ENCODE peak calls at places on chromosomes 11 and 22, in five cellular contexts. One of them, this sample, is unnamed.

GRCh38 chr11:35588627-35589026 is 29.6 kb upstream of the FJX1 start:
- DNase-seq in kidney: no peak
- DNase-seq in GM23338: no peak
- DNase-seq in adrenal gland: no peak
- DNase-seq in CD8-positive, alpha-beta T cell: no peak
- DNase-seq in this sample: no peak

GRCh38 chr11:21048626-21049025 is 379.2 kb downstream of the NELL1 start:
- DNase-seq in GM23338: no peak
- DNase-seq in kidney: no peak
- DNase-seq in CD8-positive, alpha-beta T cell: no peak
- DNase-seq in adrenal gland: no peak
- DNase-seq in this sample: no peak

GRCh38 chr11:73001615-73002014 is 140.5 kb downstream of the FCHSD2 start:
- DNase-seq in CD8-positive, alpha-beta T cell: no peak
- DNase-seq in adrenal gland: no peak
- DNase-seq in GM23338: no peak
- DNase-seq in kidney: no peak
- DNase-seq in this sample: peak; percentile 12

GRCh38 chr22:30295576-30295975 is 6.3 kb upstream of the CASTOR1 start:
- DNase-seq in GM23338: no peak
- DNase-seq in kidney: no peak
- DNase-seq in CD8-positive, alpha-beta T cell: no peak
- DNase-seq in adrenal gland: no peak
- DNase-seq in this sample: no peak

GRCh38 chr11:2651054-2651617 is 48.7 kb downstream of the KCNQ1OT1 start:
- DNase-seq in CD8-positive, alpha-beta T cell: no peak
- DNase-seq in GM23338: no peak
- DNase-seq in kidney: no peak
- DNase-seq in adrenal gland: no peak
- DNase-seq in this sample: no peak

GRCh38 chr11:27444801-27445215 is 27.8 kb downstream of the LGR4 start:
- DNase-seq in kidney: no peak
- DNase-seq in adrenal gland: no peak
- DNase-seq in CD8-positive, alpha-beta T cell: no peak
- DNase-seq in GM23338: peak; percentile 97
- DNase-seq in this sample: no peak

GRCh38 chr11:74070713-74071506 is 62.0 kb upstream of the UCP3 start:
- DNase-seq in adrenal gland: peak; percentile 29
- DNase-seq in kidney: no peak
- DNase-seq in CD8-positive, alpha-beta T cell: no peak
- DNase-seq in GM23338: no peak
- DNase-seq in this sample: no peak

GRCh38 chr11:113907155-113907554 is 2.6 kb downstream of the HTR3B start:
- DNase-seq in GM23338: no peak
- DNase-seq in kidney: no peak
- DNase-seq in CD8-positive, alpha-beta T cell: no peak
- DNase-seq in adrenal gland: no peak
- DNase-seq in this sample: no peak

GRCh38 chr11:4074266-4074665 is 20.3 kb upstream of the RRM1 start:
- DNase-seq in adrenal gland: no peak
- DNase-seq in GM23338: no peak
- DNase-seq in CD8-positive, alpha-beta T cell: no peak
- DNase-seq in kidney: no peak
- DNase-seq in this sample: no peak

GRCh38 chr11:118622376-118623290 is 15.2 kb downstream of the PHLDB1 start:
- DNase-seq in GM23338: no peak
- DNase-seq in adrenal gland: peak; percentile 89
- DNase-seq in CD8-positive, alpha-beta T cell: no peak
- DNase-seq in kidney: peak; percentile 80
- DNase-seq in this sample: peak; percentile 36

GRCh38 chr11:2142300-2142759 is 3.1 kb upstream of the IGF2 start:
- DNase-seq in GM23338: no peak
- DNase-seq in kidney: no peak
- DNase-seq in CD8-positive, alpha-beta T cell: no peak
- DNase-seq in adrenal gland: no peak
- DNase-seq in this sample: no peak

GRCh38 chr22:38106814-38107578 is 3.5 kb downstream of the BAIAP2L2 start:
- DNase-seq in kidney: peak; percentile 55
- DNase-seq in CD8-positive, alpha-beta T cell: no peak
- DNase-seq in GM23338: no peak
- DNase-seq in adrenal gland: no peak
- DNase-seq in this sample: no peak

GRCh38 chr22:28977481-28977971 is 84.1 kb downstream of the C22orf31 start:
- DNase-seq in adrenal gland: no peak
- DNase-seq in CD8-positive, alpha-beta T cell: no peak
- DNase-seq in GM23338: no peak
- DNase-seq in kidney: no peak
- DNase-seq in this sample: no peak

GRCh38 chr22:23055448-23056179 is 14.7 kb upstream of the GNAZ start:
- DNase-seq in adrenal gland: no peak
- DNase-seq in CD8-positive, alpha-beta T cell: no peak
- DNase-seq in GM23338: no peak
- DNase-seq in kidney: peak; percentile 29
- DNase-seq in this sample: no peak

GRCh38 chr22:39927544-39927943 is 26.7 kb downstream of the GRAP2 start:
- DNase-seq in adrenal gland: no peak
- DNase-seq in kidney: no peak
- DNase-seq in GM23338: peak; percentile 73
- DNase-seq in CD8-positive, alpha-beta T cell: no peak
- DNase-seq in this sample: no peak

GRCh38 chr11:23278121-23278520 is 417.8 kb upstream of the CCDC179 start:
- DNase-seq in adrenal gland: no peak
- DNase-seq in kidney: no peak
- DNase-seq in GM23338: no peak
- DNase-seq in CD8-positive, alpha-beta T cell: no peak
- DNase-seq in this sample: no peak

GRCh38 chr11:27839226-27839913 is 139.1 kb upstream of the BDNF start:
- DNase-seq in CD8-positive, alpha-beta T cell: no peak
- DNase-seq in GM23338: peak; percentile 52
- DNase-seq in kidney: no peak
- DNase-seq in adrenal gland: no peak
- DNase-seq in this sample: no peak

GRCh38 chr11:134524876-134525845 is 113.1 kb upstream of the B3GAT1 start:
- DNase-seq in GM23338: no peak
- DNase-seq in adrenal gland: no peak
- DNase-seq in CD8-positive, alpha-beta T cell: no peak
- DNase-seq in kidney: peak; percentile 43
- DNase-seq in this sample: no peak

GRCh38 chr11:69489746-69490365 is 8.4 kb downstream of the LINC01488 start:
- DNase-seq in adrenal gland: no peak
- DNase-seq in CD8-positive, alpha-beta T cell: no peak
- DNase-seq in GM23338: no peak
- DNase-seq in kidney: peak; percentile 50
- DNase-seq in this sample: no peak

GRCh38 chr11:15747671-15748070 is 608.7 kb downstream of the SOX6 start:
- DNase-seq in CD8-positive, alpha-beta T cell: no peak
- DNase-seq in GM23338: no peak
- DNase-seq in kidney: no peak
- DNase-seq in adrenal gland: no peak
- DNase-seq in this sample: no peak

GRCh38 chr22:44172370-44173108 is 8.2 kb upstream of the PARVG start:
- DNase-seq in kidney: peak; percentile 77
- DNase-seq in adrenal gland: peak; percentile 61
- DNase-seq in GM23338: peak; percentile 42
- DNase-seq in CD8-positive, alpha-beta T cell: no peak
- DNase-seq in this sample: no peak

GRCh38 chr22:19998991-19999820 is 17.4 kb downstream of the ARVCF start:
- DNase-seq in kidney: peak; percentile 63
- DNase-seq in adrenal gland: no peak
- DNase-seq in CD8-positive, alpha-beta T cell: no peak
- DNase-seq in GM23338: no peak
- DNase-seq in this sample: no peak

GRCh38 chr22:19723990-19724827 is 870 bp downstream of the GP1BB start:
- DNase-seq in CD8-positive, alpha-beta T cell: no peak
- DNase-seq in adrenal gland: no peak
- DNase-seq in kidney: no peak
- DNase-seq in GM23338: peak; percentile 82
- DNase-seq in this sample: no peak

GRCh38 chr11:34570584-34570983 is 50.3 kb upstream of the EHF start:
- DNase-seq in CD8-positive, alpha-beta T cell: no peak
- DNase-seq in GM23338: no peak
- DNase-seq in kidney: no peak
- DNase-seq in adrenal gland: no peak
- DNase-seq in this sample: no peak

GRCh38 chr11:282171-282570 is 4.0 kb downstream of the NLRP6 start:
- DNase-seq in adrenal gland: no peak
- DNase-seq in CD8-positive, alpha-beta T cell: no peak
- DNase-seq in GM23338: no peak
- DNase-seq in kidney: peak; percentile 60
- DNase-seq in this sample: no peak

GRCh38 chr11:282630-283360 is 4.6 kb downstream of the NLRP6 start:
- DNase-seq in adrenal gland: no peak
- DNase-seq in kidney: peak; percentile 55
- DNase-seq in GM23338: no peak
- DNase-seq in CD8-positive, alpha-beta T cell: peak; percentile 47
- DNase-seq in this sample: no peak

GRCh38 chr11:280762-281485 is 2.7 kb downstream of the NLRP6 start:
- DNase-seq in kidney: no peak
- DNase-seq in GM23338: peak; percentile 51
- DNase-seq in CD8-positive, alpha-beta T cell: peak; percentile 74
- DNase-seq in adrenal gland: no peak
- DNase-seq in this sample: no peak

GRCh38 chr11:279966-280761 is 2.0 kb downstream of the NLRP6 start:
- DNase-seq in adrenal gland: no peak
- DNase-seq in kidney: peak; percentile 83
- DNase-seq in GM23338: peak; percentile 74
- DNase-seq in CD8-positive, alpha-beta T cell: peak; percentile 69
- DNase-seq in this sample: no peak

GRCh38 chr11:281486-282161 is 3.4 kb downstream of the NLRP6 start:
- DNase-seq in CD8-positive, alpha-beta T cell: no peak
- DNase-seq in adrenal gland: no peak
- DNase-seq in GM23338: no peak
- DNase-seq in kidney: peak; percentile 75
- DNase-seq in this sample: no peak
- H3K27ac ChIP-seq in CD8-positive, alpha-beta T cell: peak overlapping the region; percentile 49
- H3K27ac ChIP-seq in adrenal gland: no peak overlapping the region
- H3K27ac ChIP-seq in GM23338: no peak overlapping the region
- H3K27ac ChIP-seq in kidney: no peak overlapping the region
- H3K27ac ChIP-seq in this sample: no peak overlapping the region

DNA sequence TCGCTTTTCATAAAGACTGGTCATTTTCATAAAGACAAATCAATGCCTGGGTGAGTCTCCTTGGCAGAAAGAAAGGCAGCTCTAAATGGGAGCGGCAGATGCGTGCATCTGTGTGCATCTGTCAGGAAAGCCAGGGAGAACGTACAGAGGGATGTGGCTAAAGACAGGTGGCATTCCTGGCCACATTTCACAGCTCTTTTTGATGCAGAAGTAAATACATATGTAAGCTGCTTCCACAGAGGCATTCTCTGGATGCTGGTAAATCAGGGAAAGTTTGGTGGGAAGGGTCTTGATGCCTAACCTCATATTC is 78.3 kb downstream of the TSPAN18 start:
- DNase-seq in GM23338: peak; percentile 34
- DNase-seq in CD8-positive, alpha-beta T cell: no peak
- DNase-seq in adrenal gland: no peak
- DNase-seq in kidney: no peak
- DNase-seq in this sample: no peak
- H3K27ac ChIP-seq in GM23338: no peak overlapping the region
- H3K27ac ChIP-seq in CD8-positive, alpha-beta T cell: no peak overlapping the region
- H3K27ac ChIP-seq in adrenal gland: no peak overlapping the region
- H3K27ac ChIP-seq in kidney: no peak overlapping the region
- H3K27ac ChIP-seq in this sample: no peak overlapping the region

GRCh38 chr11:61918251-61919112 is 1.1 kb upstream of the RAB3IL1 start:
- DNase-seq in kidney: peak; percentile 80
- DNase-seq in adrenal gland: peak; percentile 20
- DNase-seq in CD8-positive, alpha-beta T cell: no peak
- DNase-seq in GM23338: no peak
- DNase-seq in this sample: no peak
- H3K27ac ChIP-seq in kidney: no peak overlapping the region
- H3K27ac ChIP-seq in adrenal gland: no peak overlapping the region
- H3K27ac ChIP-seq in CD8-positive, alpha-beta T cell: no peak overlapping the region
- H3K27ac ChIP-seq in GM23338: no peak overlapping the region
- H3K27ac ChIP-seq in this sample: peak overlapping the region; percentile 71

DNA sequence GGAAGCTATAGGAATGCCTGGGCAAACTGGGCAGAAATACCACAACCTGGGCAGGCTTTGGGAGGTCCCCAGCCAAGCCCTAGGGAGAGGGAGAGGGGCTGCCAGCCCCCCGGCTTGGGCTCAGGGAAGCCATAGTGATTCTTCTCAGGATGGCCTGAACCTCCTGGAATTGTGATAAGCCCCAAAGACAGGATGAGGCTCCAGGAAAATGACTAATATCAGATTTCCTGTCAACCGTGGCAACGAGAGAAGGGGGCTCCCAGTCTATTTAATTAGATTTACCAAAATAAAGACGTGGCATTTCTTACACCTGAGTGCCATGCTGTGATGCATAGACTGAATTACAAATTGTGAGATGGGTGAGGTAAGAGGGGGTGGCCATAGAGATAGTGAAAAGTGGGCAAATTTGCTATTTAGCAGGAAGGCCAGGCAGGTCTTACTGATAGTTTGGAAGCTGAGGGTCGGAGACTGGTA is 20.4 kb downstream of the SERPINH1 start:
- DNase-seq in kidney: no peak
- DNase-seq in CD8-positive, alpha-beta T cell: no peak
- DNase-seq in GM23338: no peak
- DNase-seq in adrenal gland: no peak
- DNase-seq in this sample: no peak
- H3K27ac ChIP-seq in kidney: peak overlapping the region; percentile 93
- H3K27ac ChIP-seq in CD8-positive, alpha-beta T cell: peak overlapping the region; percentile 53
- H3K27ac ChIP-seq in GM23338: no peak overlapping the region
- H3K27ac ChIP-seq in adrenal gland: peak overlapping the region; percentile 95
- H3K27ac ChIP-seq in this sample: peak overlapping the region; percentile 93